ENCODE peak calls at places on chromosome 11, in six cellular contexts. Z, I, E, V, A and P are unnamed samples.

GRCh38 chr11:21343204-21343603 is 673.8 kb downstream of the NELL1 start:
- DNase-seq in A (no peak), E (no peak), I (no peak), V (no peak), Z (no peak), P (no peak)

GRCh38 chr11:74288161-74288560 is 23.3 kb downstream of the P4HA3 start:
- DNase-seq in A (peak), Z (no peak), E (no peak), V (no peak), I (peak), P (no peak)

GRCh38 chr11:69642913-69643632 is 2.1 kb downstream of the CCND1 start:
- DNase-seq in E (peak), I (peak), A (no peak), V (peak), Z (peak), P (peak)

GRCh38 chr11:10302744-10303557 is 1.9 kb upstream of the ADM start:
- DNase-seq in I (peak), V (no peak), A (peak), E (peak), Z (peak), P (peak)

GRCh38 chr11:120172921-120173705 is 35.2 kb upstream of the TRIM29 start:
- DNase-seq in Z (no peak), V (no peak), I (no peak), A (no peak), E (no peak), P (no peak)

GRCh38 chr11:34558211-34558610 is 44.6 kb upstream of the ELF5 start:
- DNase-seq in I (no peak), V (no peak), E (no peak), Z (no peak), A (no peak), P (no peak)

GRCh38 chr11:26247340-26247739 is 84.6 kb upstream of the ANO3 start:
- DNase-seq in V (no peak), Z (no peak), I (peak), E (no peak), A (peak), P (no peak)

GRCh38 chr11:117545706-117546105 is 218.1 kb downstream of the CEP164 start:
- DNase-seq in E (no peak), I (no peak), Z (no peak), V (no peak), A (no peak), P (no peak)

GRCh38 chr11:7575841-7576451 is 62.1 kb downstream of the PPFIBP2 start:
- DNase-seq in V (peak), A (no peak), Z (no peak), I (no peak), E (no peak), P (peak)

GRCh38 chr11:122717264-122717867 is 61.8 kb downstream of the UBASH3B start:
- DNase-seq in E (no peak), A (no peak), I (no peak), Z (no peak), V (peak), P (peak)

GRCh38 chr11:76637491-76638266 is 32.9 kb downstream of the LRRC32 start:
- DNase-seq in A (no peak), V (no peak), E (no peak), Z (no peak), I (no peak), P (no peak)

GRCh38 chr11:126718319-126718718 is 282.3 kb downstream of the KIRREL3 start:
- DNase-seq in Z (no peak), E (no peak), V (no peak), A (peak), I (no peak), P (no peak)

GRCh38 chr11:68038226-68038717 is 553 bp upstream of the TCIRG1 start:
- DNase-seq in I (no peak), E (no peak), A (no peak), V (no peak), Z (no peak), P (no peak)